ENCODE peak calls at places on chromosomes 11 and 22, in five cellular contexts. K is kidney; E is CD8-positive, alpha-beta T cell; D is GM23338; X is cardiac muscle cell. N is an unnamed sample.
A peak's percentile ranks its signal among the peaks of the same experiment; 100 is the strongest.

GRCh38 chr22:31160328-31160978 is 471 bp downstream of the RNF185 start:
- DNase-seq in K (peak; percentile 73), E (peak; percentile 23), D (no peak), X (peak; percentile 49), N (no peak)

GRCh38 chr11:62627718-62628117 is 5.9 kb upstream of the B3GAT3 start:
- DNase-seq in K (no peak), E (no peak), D (no peak), X (no peak), N (no peak)

GRCh38 chr22:43142881-43143562 is at the start of gene MCAT:
- DNase-seq in K (peak; percentile 95), E (peak; percentile 80), D (peak; percentile 84), X (peak; percentile 89), N (peak; percentile 85)

GRCh38 chr11:121082670-121083069 is 18.4 kb upstream of the TECTA start:
- DNase-seq in K (no peak), E (no peak), D (peak; percentile 81), X (peak; percentile 77), N (no peak)

GRCh38 chr22:33921576-33922181 is 1.4 kb upstream of the LARGE1 start:
- DNase-seq in K (peak; percentile 91), E (peak; percentile 16), D (peak; percentile 93), X (peak; percentile 89), N (peak; percentile 82)

GRCh38 chr11:62508336-62509058 is 38.1 kb downstream of the AHNAK start:
- DNase-seq in K (peak; percentile 93), E (no peak), D (peak; percentile 92), X (peak; percentile 88), N (no peak)

GRCh38 chr11:76701701-76702100 is 31.2 kb upstream of the LRRC32 start:
- DNase-seq in K (peak; percentile 56), E (no peak), D (no peak), X (no peak), N (no peak)

GRCh38 chr11:65100674-65101350 is 4.8 kb downstream of the VPS51 start:
- DNase-seq in K (no peak), E (no peak), D (no peak), X (no peak), N (no peak)

GRCh38 chr11:73996161-73996747 is 12.6 kb downstream of the UCP3 start:
- DNase-seq in K (peak; percentile 2), E (no peak), D (no peak), X (no peak), N (no peak)

GRCh38 chr11:58493676-58494075 is 14.2 kb downstream of the OR5B21 start:
- DNase-seq in K (no peak), E (no peak), D (no peak), X (no peak), N (no peak)

DNA sequence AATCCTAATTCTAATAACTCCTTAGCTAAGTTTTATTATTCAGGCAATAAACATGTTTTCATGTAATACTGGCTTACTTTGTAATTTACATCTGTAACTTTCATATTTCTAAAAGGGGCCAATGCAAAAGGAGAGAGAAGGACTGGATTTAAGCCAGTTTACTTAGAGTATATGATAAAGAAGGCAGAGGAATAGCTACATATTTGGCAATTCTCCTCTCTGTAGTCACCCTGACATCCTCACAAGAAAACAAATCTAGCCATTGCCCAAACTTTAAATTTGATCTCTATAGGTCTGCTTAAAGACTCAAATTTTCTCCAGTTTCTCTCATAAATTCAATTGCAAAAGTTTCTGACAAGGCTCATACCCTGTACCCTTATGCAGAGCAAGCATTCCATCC is 2.1 kb downstream of the FIBIN start:
- DNase-seq in K (no peak), E (no peak), D (no peak), X (no peak), N (no peak)
- H3K4me3 ChIP-seq in K (peak overlapping the region; percentile 57), E (no peak overlapping the region), D (no peak overlapping the region), X (no peak overlapping the region), N (no peak overlapping the region)

DNA sequence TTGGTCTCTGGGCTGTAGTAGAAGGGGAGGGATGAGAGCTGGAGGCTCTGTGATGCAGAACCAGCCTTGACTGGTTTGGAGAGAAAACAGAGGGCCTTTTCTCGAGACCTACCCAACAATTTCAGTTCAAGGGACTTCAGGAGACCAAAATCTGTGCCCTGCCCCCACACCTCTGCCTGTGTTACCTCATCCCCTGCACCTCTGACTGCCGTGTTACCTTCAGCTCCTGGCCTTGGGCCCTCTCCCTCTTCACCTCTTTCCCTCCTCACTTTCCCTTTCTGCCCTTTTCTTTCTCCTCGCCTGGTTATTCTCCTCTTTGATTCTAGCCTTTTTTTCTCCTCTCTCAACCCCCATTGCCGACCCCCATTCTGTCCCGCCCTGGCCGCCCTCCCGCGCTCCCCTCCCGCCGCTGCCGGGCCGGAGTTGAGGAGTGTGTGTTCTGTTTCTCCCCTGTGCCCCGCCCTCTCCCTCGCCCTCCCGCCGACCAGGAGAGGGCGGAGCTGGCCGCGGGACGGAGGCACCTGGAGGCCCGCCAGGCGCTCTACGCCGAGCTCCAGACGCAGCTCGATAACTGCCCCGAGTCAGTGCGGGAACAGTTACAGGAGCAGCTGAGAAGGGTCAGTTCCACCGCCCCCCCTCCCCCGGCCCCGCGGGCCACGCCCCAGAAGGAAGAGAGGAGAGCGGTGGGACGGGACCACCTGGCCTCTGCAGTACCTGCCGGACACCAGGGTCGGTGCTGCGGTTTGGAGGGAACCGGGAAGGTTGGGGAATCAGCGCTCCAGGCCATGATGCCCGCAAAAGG is 27.2 kb downstream of the PHLDB1 start:
- DNase-seq in K (peak; percentile 92), E (peak; percentile 16), D (peak; percentile 96), X (peak; percentile 90), N (no peak)
- TF ChIP-seq CTCF in K (peak; percentile 23), E (no peak), D (peak; percentile 23), X (peak; percentile 18), N (no peak)

DNA sequence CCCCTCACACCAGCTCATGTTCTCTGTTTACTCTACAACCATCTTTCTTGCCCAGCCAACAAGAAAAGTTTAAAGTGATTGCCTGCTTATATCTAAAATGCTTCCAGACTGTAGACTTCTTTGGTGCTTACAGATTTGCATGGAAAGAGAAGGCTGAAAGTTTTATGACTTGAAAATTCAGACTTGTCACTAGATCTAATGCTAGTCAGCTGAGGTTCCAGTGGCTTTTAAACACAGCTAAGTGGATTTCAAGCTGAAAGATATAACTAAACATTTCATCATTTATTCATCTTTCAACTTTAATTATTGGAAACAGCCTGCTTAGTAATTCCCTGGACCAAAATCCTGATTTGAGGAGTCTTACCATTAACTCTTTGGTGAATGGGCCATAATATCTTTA is 178.4 kb downstream of the NAV2 start:
- DNase-seq in K (no peak), E (no peak), D (no peak), X (no peak), N (no peak)
- H3K36me3 ChIP-seq in K (no peaks in the 10 kb centered on the region), E (no peaks in the 10 kb centered on the region), D (peaks cover 4% of the 10 kb centered on the region), X (no peaks in the 10 kb centered on the region), N (no peaks in the 10 kb centered on the region)

GRCh38 chr11:67439321-67440228 is 2.1 kb upstream of the PTPRCAP start:
- DNase-seq in K (peak; percentile 86), E (peak; percentile 32), D (peak; percentile 61), X (no peak), N (peak; percentile 64)
- H3K4me3 ChIP-seq in K (no peak overlapping the region), E (peak overlapping the region; percentile 98), D (no peak overlapping the region), X (no peak overlapping the region), N (no peak overlapping the region)

DNA sequence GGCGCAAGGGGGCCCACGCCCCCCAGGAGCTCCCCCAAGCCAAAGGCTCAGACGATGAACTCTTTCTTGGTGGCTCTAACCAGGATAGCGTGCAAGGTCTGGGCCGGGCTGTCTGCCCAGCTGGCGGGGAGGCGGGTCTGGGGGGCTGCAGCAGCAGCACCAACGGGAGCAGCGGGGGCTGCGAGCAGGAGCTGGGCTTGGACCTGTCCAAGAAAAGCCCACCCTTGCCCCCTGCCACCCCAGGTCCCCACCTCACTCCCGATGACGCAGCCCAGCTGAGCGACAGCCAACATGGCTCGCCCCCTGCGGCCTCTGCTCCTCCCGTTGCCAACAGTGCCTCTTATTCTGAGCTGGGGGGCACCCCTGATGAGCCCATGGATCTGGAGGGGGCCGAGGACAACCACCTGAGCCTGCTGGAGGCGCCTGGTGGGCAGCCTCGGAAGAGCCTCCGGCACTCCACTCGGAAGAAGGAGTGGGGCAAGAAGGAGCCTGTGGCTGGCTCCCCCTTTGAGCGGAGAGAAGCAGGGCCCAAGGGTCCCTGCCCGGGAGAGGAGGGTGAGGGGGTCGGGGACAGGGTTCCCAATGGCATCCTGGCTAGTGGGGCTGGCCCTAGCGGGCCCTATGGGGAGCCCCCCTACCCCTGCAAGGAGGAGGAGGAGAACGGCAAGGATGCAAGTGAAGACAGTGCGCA is 21.6 kb upstream of the TMEM191C start:
- DNase-seq in K (peak; percentile 73), E (no peak), D (no peak), X (no peak), N (no peak)
- TF ChIP-seq CTCF in K (no peak), E (no peak), D (no peak), X (no peak), N (no peak)

DNA sequence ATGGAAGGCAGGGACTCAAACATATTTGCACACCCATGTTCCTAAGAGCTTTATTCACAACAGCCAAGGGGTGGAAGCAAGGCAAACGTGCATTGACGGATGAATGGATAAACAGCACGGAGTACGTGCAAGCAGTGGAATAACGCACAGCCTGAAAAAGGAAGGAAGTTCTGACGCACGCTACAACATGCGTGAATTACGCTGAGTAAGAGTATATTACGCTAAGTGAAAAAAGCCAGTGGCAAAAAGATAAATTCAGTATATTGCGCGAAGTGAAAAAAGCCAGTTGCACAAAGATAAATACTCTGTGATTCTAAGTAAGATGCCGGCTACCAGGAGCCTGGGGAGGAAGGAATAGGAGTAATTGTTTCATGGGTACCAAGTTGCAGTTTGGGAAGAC is 19.5 kb downstream of the PHF21B start:
- DNase-seq in K (no peak), E (no peak), D (no peak), X (no peak), N (no peak)
- H3K36me3 ChIP-seq in K (no peaks in the 10 kb centered on the region), E (no peaks in the 10 kb centered on the region), D (peaks cover 27% of the 10 kb centered on the region), X (no peaks in the 10 kb centered on the region), N (peaks cover 55% of the 10 kb centered on the region)

N was measured in WERI-Rb-1.